ENCODE peak calls at places on chromosomes 16 and 17, in four cellular contexts. Y is tibial nerve, Z is A549, R is H1. E is an unnamed sample.

GRCh38 chr17:82593590-82594087 is 54.6 kb downstream of the WDR45B start:
- DNase-seq in Y (no peak), Z (no peak), R (no peak), E (peak; percentile 64)

GRCh38 chr17:57724038-57724728 is 20.9 kb downstream of the CCDC182 start:
- DNase-seq in Y (no peak), Z (no peak), R (no peak), E (no peak)

GRCh38 chr17:47785538-47786123 is 36.0 kb downstream of the OSBPL7 start:
- DNase-seq in Y (no peak), Z (no peak), R (peak; percentile 82), E (no peak)

GRCh38 chr17:81471804-81472456 is 40.7 kb downstream of the ACTG1 start:
- DNase-seq in Y (peak; percentile 94), Z (peak; percentile 94), R (no peak), E (peak; percentile 97)

GRCh38 chr16:51763072-51763658 is 612.1 kb upstream of the SALL1 start:
- DNase-seq in Y (no peak), Z (no peak), R (no peak), E (no peak)

GRCh38 chr16:2095315-2095853 is 40.3 kb downstream of the PKD1 start:
- DNase-seq in Y (no peak), Z (no peak), R (no peak), E (no peak)

GRCh38 chr16:19972111-19972510 is 87.5 kb upstream of the GPRC5B start:
- DNase-seq in Y (no peak), Z (no peak), R (no peak), E (no peak)

GRCh38 chr17:19646788-19647696 is 1.5 kb upstream of the ALDH3A2 start:
- DNase-seq in Y (no peak), Z (no peak), R (peak; percentile 46), E (no peak)

GRCh38 chr17:1783271-1783670 is 21.4 kb downstream of the SERPINF1 start:
- DNase-seq in Y (no peak), Z (no peak), R (no peak), E (no peak)

GRCh38 chr17:43822566-43823190 is 10.3 kb downstream of the MPP3 start:
- DNase-seq in Y (no peak), Z (no peak), R (no peak), E (peak; percentile 37)

GRCh38 chr17:31588512-31588911 is 197.0 kb downstream of the RAB11FIP4 start:
- DNase-seq in Y (no peak), Z (no peak), R (no peak), E (no peak)

GRCh38 chr17:29251969-29252866 is 5.6 kb downstream of the CRYBA1 start:
- DNase-seq in Y (no peak), Z (peak; percentile 63), R (no peak), E (peak; percentile 32)

GRCh38 chr17:34163123-34163522 is 92.0 kb upstream of the CCL2 start:
- DNase-seq in Y (no peak), Z (no peak), R (no peak), E (no peak)

GRCh38 chr16:88614818-88615580 is 23.4 kb upstream of the IL17C start:
- DNase-seq in Y (no peak), Z (no peak), R (no peak), E (no peak)

GRCh38 chr17:33696102-33696501 is 403.0 kb upstream of the ASIC2 start:
- DNase-seq in Y (no peak), Z (no peak), R (no peak), E (peak; percentile 30)

GRCh38 chr17:12522743-12523181 is 142.9 kb upstream of the MYOCD start:
- DNase-seq in Y (peak; percentile 6), Z (peak; percentile 20), R (no peak), E (no peak)

GRCh38 chr17:49722066-49722465 is 14.3 kb upstream of the SLC35B1 start:
- DNase-seq in Y (no peak), Z (no peak), R (no peak), E (no peak)

GRCh38 chr17:76981545-76982295 is 113.5 kb downstream of the MGAT5B start:
- DNase-seq in Y (no peak), Z (no peak), R (no peak), E (no peak)

GRCh38 chr17:32484041-32484461 is 2.7 kb upstream of the CDK5R1 start:
- DNase-seq in Y (no peak), Z (no peak), R (no peak), E (peak; percentile 27)

GRCh38 chr17:47855737-47856136 is 4.8 kb upstream of the SP6 start:
- DNase-seq in Y (no peak), Z (no peak), R (no peak), E (no peak)

GRCh38 chr17:11485802-11486421 is 112.4 kb upstream of the DNAH9 start:
- DNase-seq in Y (no peak), Z (no peak), R (peak; percentile 37), E (no peak)

DNA sequence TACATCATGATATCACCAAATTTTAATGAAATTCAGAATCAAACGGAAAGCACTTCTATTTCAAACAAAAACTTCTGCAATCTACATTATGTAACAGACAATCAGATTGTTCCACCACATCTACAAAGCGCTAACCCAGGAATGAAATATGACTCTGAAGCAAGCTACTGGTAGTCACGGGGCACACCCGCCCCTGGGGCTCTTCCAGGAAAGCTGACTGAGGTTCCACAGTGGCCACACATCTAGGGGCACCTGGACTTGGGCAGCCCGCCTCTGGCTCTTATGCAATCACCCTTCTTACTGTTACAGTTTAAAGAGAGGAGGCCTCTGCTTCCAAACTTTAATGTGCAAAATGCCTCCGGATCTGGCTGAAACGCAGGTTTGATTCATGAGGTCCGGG is 27.5 kb downstream of the ZCCHC14 start:
- DNase-seq in Y (peak; percentile 87), Z (no peak), R (no peak), E (peak; percentile 52)
- TF ChIP-seq EP300 in Y (peak; percentile 73), Z (no peak), R (no peak), E (peak; percentile 33)

GRCh38 chr16:12612598-12613101 is 191.0 kb downstream of the CPPED1 start:
- DNase-seq in Y (no peak), Z (peak; percentile 70), R (no peak), E (no peak)

GRCh38 chr16:12614662-12615278 is 188.9 kb downstream of the CPPED1 start:
- DNase-seq in Y (no peak), Z (no peak), R (no peak), E (no peak)

GRCh38 chr16:12611916-12612597 is 191.6 kb downstream of the CPPED1 start:
- DNase-seq in Y (no peak), Z (no peak), R (no peak), E (no peak)

GRCh38 chr16:12613992-12614661 is 189.6 kb downstream of the CPPED1 start:
- DNase-seq in Y (no peak), Z (no peak), R (no peak), E (no peak)

DNA sequence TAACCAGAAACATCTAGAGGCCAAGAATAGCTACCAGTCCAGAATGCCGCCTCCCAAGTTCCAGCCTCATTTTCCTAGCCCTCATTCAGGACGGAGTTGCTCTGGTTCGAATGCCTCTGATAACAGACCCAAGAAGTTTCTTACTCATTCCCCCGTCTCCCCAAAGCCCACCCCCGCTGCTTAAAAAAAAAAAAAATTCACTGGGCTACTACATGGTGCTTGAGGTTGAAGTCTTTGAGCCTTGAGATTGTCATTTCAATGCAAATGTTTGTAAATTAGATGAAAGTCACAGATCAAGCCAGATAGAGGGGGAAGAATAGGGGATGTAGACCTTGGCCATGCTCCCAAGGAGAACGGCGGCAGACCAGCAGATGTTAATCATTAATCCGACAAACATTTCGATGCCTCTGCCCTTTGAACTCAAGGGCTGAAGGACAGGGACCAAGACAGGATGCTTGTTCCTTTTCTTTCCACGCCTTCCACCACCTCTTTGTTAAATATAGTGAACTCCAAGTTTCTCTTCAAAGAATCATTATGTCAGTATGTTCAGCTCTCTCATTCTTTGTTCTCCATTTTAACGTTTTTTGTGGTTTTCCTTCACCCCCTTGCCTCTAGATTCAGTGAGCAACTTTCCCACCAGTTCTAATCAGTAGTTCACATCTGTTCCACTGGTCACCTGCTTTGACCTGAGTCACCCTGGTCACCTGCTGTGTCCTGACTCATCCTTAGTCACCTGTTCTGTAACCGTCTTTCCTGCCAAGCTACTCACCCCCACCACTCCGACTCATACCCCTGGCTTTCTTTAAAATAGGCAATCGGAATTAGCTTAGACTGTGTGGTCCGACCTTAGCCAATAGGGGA is 190.3 kb downstream of the CPPED1 start:
- DNase-seq in Y (no peak), Z (peak; percentile 61), R (no peak), E (no peak)
- TF ChIP-seq EP300 in Y (no peak), Z (peak; percentile 78), R (no peak), E (no peak)

GRCh38 chr17:44948315-44948795 is 782 bp upstream of the KIF18B start:
- DNase-seq in Y (no peak), Z (no peak), R (no peak), E (no peak)

GRCh38 chr17:44941712-44942331 is 5.8 kb downstream of the KIF18B start:
- DNase-seq in Y (no peak), Z (peak; percentile 62), R (no peak), E (peak; percentile 32)

GRCh38 chr17:44942456-44942855 is 5.1 kb downstream of the KIF18B start:
- DNase-seq in Y (no peak), Z (no peak), R (no peak), E (peak; percentile 10)

GRCh38 chr17:44952946-44953475 is 5.4 kb upstream of the KIF18B start:
- DNase-seq in Y (no peak), Z (no peak), R (no peak), E (no peak)

GRCh38 chr17:44947461-44948314 is at the start of gene KIF18B:
- DNase-seq in Y (peak; percentile 82), Z (peak; percentile 100), R (peak; percentile 93), E (peak; percentile 96)
- TF ChIP-seq EP300 in Y (no peak), Z (no peak), R (no peak), E (no peak)

GRCh38 chr16:9846362-9847099 is 335.7 kb downstream of the GRIN2A start:
- DNase-seq in Y (no peak), Z (no peak), R (no peak), E (no peak)
- TF ChIP-seq EP300 in Y (no peak), Z (no peak), R (no peak), E (no peak)

GRCh38 chr17:27927781-27928180 is 34.6 kb upstream of the LYRM9 start:
- DNase-seq in Y (no peak), Z (no peak), R (no peak), E (no peak)
- TF ChIP-seq EP300 in Y (no peak), Z (no peak), R (no peak), E (no peak)